ENCODE peak calls at places on chromosome 17, in four cellular contexts. J is substantia nigra, H is nephron progenitor cell, I is SK-MEL-5. B is an unnamed sample.

GRCh38 chr17:79232957-79233356 is 158.3 kb downstream of the ENGASE start:
- DNase-seq in H (no peak), J (no peak), I (no peak), B (no peak)

GRCh38 chr17:75996665-75997590 is 3.7 kb upstream of the CDK3 start:
- DNase-seq in J (no peak), H (peak), I (peak), B (no peak)

GRCh38 chr17:28449861-28450260 is 23.6 kb upstream of the SLC13A2 start:
- DNase-seq in I (no peak), J (no peak), H (no peak), B (no peak)

GRCh38 chr17:81323411-81323868 is 28.3 kb upstream of the SLC38A10 start:
- DNase-seq in H (no peak), I (no peak), J (no peak), B (no peak)

GRCh38 chr17:53919356-53919755 is 96.6 kb downstream of the KIF2B start:
- DNase-seq in J (no peak), H (no peak), I (no peak), B (no peak)

GRCh38 chr17:40309938-40310510 is 1.0 kb downstream of the RARA start:
- DNase-seq in J (no peak), I (no peak), H (no peak), B (no peak)

GRCh38 chr17:38732376-38733314 is 2.5 kb downstream of the CISD3 start:
- DNase-seq in H (no peak), I (no peak), J (no peak), B (no peak)

GRCh38 chr17:10927712-10928111 is 89.8 kb upstream of the PIRT start:
- DNase-seq in H (no peak), J (no peak), I (no peak), B (no peak)

GRCh38 chr17:6366144-6366755 is 68.7 kb downstream of the AIPL1 start:
- DNase-seq in H (peak), J (no peak), I (no peak), B (no peak)

GRCh38 chr17:8005951-8006730 is 3.7 kb downstream of the GUCY2D start:
- DNase-seq in H (no peak), I (peak), J (no peak), B (no peak)

GRCh38 chr17:49968380-49969133 is 433 bp upstream of the DLX4 start:
- DNase-seq in J (no peak), I (peak), H (peak), B (no peak)

GRCh38 chr17:42266918-42267766 is 9.0 kb downstream of the STAT5B start:
- DNase-seq in J (no peak), H (no peak), I (peak), B (no peak)

GRCh38 chr17:45051060-45051719 is at the start of gene DCAKD:
- DNase-seq in I (peak), J (peak), H (peak), B (peak)

GRCh38 chr17:51921500-51921899 is 237.0 kb downstream of the CA10 start:
- DNase-seq in I (no peak), J (no peak), H (no peak), B (no peak)

B was measured in stromal cell of bone marrow.